ENCODE peak calls at places on chromosomes 12 and 14, in five cellular contexts. O is heart right ventricle; B is left ventricle myocardium inferior; Q is CD8-positive, alpha-beta T cell; M is uterus. J is an unnamed sample.

GRCh38 chr14:32611752-32612151 is 282.7 kb downstream of the AKAP6 start:
- DNase-seq in M (no peak), Q (no peak), O (no peak), B (no peak), J (no peak)

GRCh38 chr12:4506430-4506829 is 32.3 kb upstream of the RAD51AP1 start:
- DNase-seq in M (no peak), O (no peak), Q (no peak), B (no peak), J (no peak)

GRCh38 chr12:57342207-57342691 is 88.6 kb downstream of the R3HDM2 start:
- DNase-seq in M (no peak), Q (no peak), O (no peak), B (peak; percentile 14), J (peak; percentile 77)

GRCh38 chr14:37598085-37598972 is 2.9 kb downstream of the TTC6 start:
- DNase-seq in O (no peak), Q (no peak), B (no peak), M (no peak), J (no peak)

GRCh38 chr12:122979001-122979907 is 1.2 kb upstream of the ARL6IP4 start:
- DNase-seq in Q (no peak), O (no peak), M (no peak), B (no peak), J (no peak)

GRCh38 chr14:106691601-106692291 is 1165.4 kb downstream of the TMEM121 start:
- DNase-seq in O (peak; percentile 20), Q (peak; percentile 70), M (no peak), B (peak; percentile 14), J (no peak)

GRCh38 chr12:78447373-78447772 is 417.2 kb upstream of the SYT1 start:
- DNase-seq in Q (no peak), O (no peak), B (no peak), M (no peak), J (no peak)

GRCh38 chr12:124453419-124454351 is 113.7 kb downstream of the NCOR2 start:
- DNase-seq in B (peak; percentile 86), Q (peak; percentile 86), M (peak; percentile 79), O (peak; percentile 90), J (no peak)

GRCh38 chr12:119363037-119363436 is 28.5 kb downstream of the CCDC60 start:
- DNase-seq in Q (no peak), M (no peak), B (no peak), O (no peak), J (no peak)

GRCh38 chr12:79424109-79424721 is 266.5 kb downstream of the PAWR start:
- DNase-seq in M (no peak), B (no peak), O (no peak), Q (no peak), J (no peak)

GRCh38 chr12:132554857-132555630 is 55.3 kb downstream of the LRCOL1 start:
- DNase-seq in O (no peak), Q (no peak), B (no peak), M (no peak), J (no peak)

GRCh38 chr14:95408731-95409471 is 89.2 kb upstream of the CLMN start:
- DNase-seq in M (no peak), O (no peak), B (no peak), Q (no peak), J (no peak)

GRCh38 chr12:126784328-126784921 is 1482.5 kb upstream of the TMEM132C start:
- DNase-seq in O (peak; percentile 13), Q (peak; percentile 8), B (no peak), M (no peak), J (no peak)

GRCh38 chr14:68392393-68393085 is 400.3 kb downstream of the ZFP36L1 start:
- DNase-seq in Q (no peak), M (peak; percentile 66), B (peak; percentile 56), O (peak; percentile 46), J (no peak)

GRCh38 chr14:94677239-94677612 is 65.0 kb downstream of the SERPINA3 start:
- DNase-seq in M (no peak), Q (no peak), O (no peak), B (no peak), J (no peak)

GRCh38 chr14:32620303-32620702 is 291.2 kb downstream of the AKAP6 start:
- DNase-seq in B (no peak), O (no peak), M (no peak), Q (no peak), J (no peak)

GRCh38 chr12:27332407-27333310 is at the start of gene BMAL2:
- DNase-seq in O (peak; percentile 46), M (peak; percentile 16), Q (peak; percentile 12), B (peak; percentile 36), J (no peak)

GRCh38 chr12:122889658-122890561 is 6.0 kb downstream of the VPS37B start:
- DNase-seq in B (no peak), O (no peak), M (no peak), Q (no peak), J (no peak)

GRCh38 chr14:51939211-51939705 is 50.1 kb upstream of the RTRAF start:
- DNase-seq in Q (no peak), B (no peak), O (no peak), M (peak; percentile 66), J (no peak)

GRCh38 chr12:102484732-102485069 is 4.3 kb upstream of the IGF1 start:
- DNase-seq in O (no peak), B (no peak), M (no peak), Q (no peak), J (no peak)
- H3K27ac ChIP-seq in O (no peak overlapping the region), B (no peak overlapping the region), M (peak overlapping the region; percentile 64), Q (no peak overlapping the region), J (no peak overlapping the region)

DNA sequence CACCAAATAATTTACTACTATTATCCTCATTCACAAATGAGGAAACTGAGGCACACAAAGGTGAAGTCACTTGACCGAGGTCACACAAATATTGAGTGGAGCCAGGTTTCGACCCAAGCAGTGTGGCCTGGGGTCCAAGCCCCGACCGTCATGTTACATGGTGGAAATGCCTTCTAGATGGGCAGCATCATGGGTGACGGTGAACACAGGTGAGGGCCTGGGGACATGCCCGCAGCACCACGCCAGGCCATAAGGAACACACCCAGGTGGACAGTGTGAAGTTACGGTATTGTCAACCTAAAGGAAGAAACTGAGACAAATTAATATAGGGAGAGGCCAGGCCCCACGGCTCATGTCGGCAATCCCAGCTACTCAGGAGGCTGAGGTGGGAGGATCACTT is 35.3 kb upstream of the DYNC1H1 start:
- DNase-seq in B (no peak), O (no peak), M (no peak), Q (no peak), J (no peak)
- H3K27ac ChIP-seq in B (peak overlapping the region; percentile 75), O (peak overlapping the region; percentile 65), M (peak overlapping the region; percentile 88), Q (no peak overlapping the region), J (no peak overlapping the region)

GRCh38 chr14:48027115-48027514 is 351.7 kb upstream of the MDGA2 start:
- DNase-seq in M (no peak), Q (no peak), O (no peak), B (no peak), J (no peak)

GRCh38 chr14:48023881-48024280 is 348.5 kb upstream of the MDGA2 start:
- DNase-seq in B (no peak), Q (no peak), M (no peak), O (no peak), J (no peak)
- H3K27ac ChIP-seq in B (no peak overlapping the region), Q (no peak overlapping the region), M (no peak overlapping the region), O (no peak overlapping the region), J (no peak overlapping the region)

GRCh38 chr14:88829685-88830302 is 5.3 kb downstream of the TTC8 start:
- DNase-seq in M (no peak), B (no peak), O (no peak), Q (no peak), J (no peak)
- H3K27ac ChIP-seq in M (no peak overlapping the region), B (no peak overlapping the region), O (no peak overlapping the region), Q (no peak overlapping the region), J (no peak overlapping the region)

DNA sequence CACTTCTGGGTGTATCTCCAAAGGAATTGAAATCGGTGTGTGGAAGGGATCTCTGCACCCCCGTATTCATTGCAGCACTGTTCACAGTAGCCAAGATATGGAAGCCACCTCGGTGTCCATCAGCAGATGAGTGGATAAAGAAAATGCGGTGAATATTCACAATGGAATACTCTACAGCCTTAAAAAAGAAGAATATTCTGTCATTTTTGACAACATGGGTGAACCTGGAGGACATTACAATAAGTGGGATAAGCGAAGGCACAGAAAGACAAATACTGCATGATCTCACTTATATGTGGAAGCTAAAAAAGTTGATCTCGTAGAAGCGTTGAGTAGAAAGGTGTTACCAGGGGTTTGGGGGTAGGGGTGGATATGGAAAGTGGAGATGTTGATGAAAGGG is 111.9 kb downstream of the BEGAIN start:
- DNase-seq in O (no peak), B (no peak), M (no peak), Q (no peak), J (no peak)
- H3K27ac ChIP-seq in O (no peak overlapping the region), B (no peak overlapping the region), M (no peak overlapping the region), Q (no peak overlapping the region), J (no peak overlapping the region)

DNA sequence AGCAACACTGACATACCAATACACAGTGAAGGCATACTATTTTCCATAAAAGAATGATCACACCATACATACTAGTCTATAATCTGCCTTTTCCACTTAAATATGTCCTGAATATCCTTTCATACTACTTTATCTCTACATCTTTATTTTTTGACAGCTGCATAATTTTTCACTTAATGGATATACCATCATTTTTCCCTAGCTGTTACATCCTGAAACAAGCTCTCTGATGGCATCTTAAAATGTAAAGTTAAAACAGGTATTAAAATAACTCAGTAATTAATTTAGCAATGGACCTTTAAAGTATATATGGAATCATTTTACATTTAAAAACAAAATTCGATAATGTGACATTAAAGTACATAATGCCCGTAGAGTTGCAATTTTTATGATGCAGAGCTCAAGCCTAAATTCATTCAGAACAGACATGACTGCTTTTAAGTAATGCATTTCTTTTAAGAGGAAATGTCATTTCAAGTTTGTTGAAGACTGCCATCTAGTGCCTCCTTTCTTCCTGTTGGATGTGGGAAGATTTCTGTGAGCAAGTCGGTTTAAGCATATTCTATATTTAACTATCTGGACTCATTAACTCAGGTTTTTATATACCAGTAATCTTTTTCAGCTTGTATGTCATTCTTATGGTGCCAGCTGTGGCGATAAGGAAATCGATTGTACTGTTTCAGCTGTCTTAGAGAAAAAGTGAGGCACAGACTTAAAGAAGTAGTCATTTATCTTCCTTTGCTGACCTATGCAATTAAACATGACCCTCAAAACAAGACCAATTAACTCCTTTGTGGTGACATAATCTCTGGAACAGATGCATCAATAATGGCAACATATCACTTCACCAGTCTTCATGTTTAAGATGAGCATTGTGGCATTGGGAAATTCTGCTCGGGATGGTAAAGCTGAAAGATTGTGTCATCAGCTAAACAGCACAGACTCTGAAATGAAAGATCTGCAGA is 20.3 kb downstream of the PRICKLE1 start:
- DNase-seq in O (no peak), B (no peak), M (no peak), Q (no peak), J (no peak)
- H3K27ac ChIP-seq in O (no peak overlapping the region), B (no peak overlapping the region), M (no peak overlapping the region), Q (no peak overlapping the region), J (no peak overlapping the region)